ENCODE peak calls at places on chromosomes 4 and X, in six cellular contexts. G is SK-N-SH, B is right lobe of liver, M is sigmoid colon, S is esophagus squamous epithelium, Y is fibroblast of lung. F is an unnamed sample.

GRCh38 chrX:46328133-46328532 is 217.1 kb downstream of the ZNF674 start:
- DNase-seq in G (no peak), B (no peak), M (no peak), S (no peak), Y (no peak), F (no peak)

GRCh38 chr4:147639388-147639787 is 22.2 kb downstream of the TMEM184C start:
- DNase-seq in G (peak; percentile 21), B (no peak), M (no peak), S (no peak), Y (peak; percentile 35), F (no peak)

GRCh38 chr4:56468097-56468422 is 643 bp downstream of the SRP72 start:
- DNase-seq in G (peak; percentile 60), B (peak; percentile 55), M (no peak), S (no peak), Y (peak; percentile 37), F (no peak)

GRCh38 chr4:74446193-74446868 is 1.4 kb downstream of the AREG start:
- DNase-seq in G (no peak), B (no peak), M (no peak), S (no peak), Y (no peak), F (no peak)

GRCh38 chrX:41923925-41924693 is 755 bp upstream of the CASK start:
- DNase-seq in G (peak; percentile 25), B (peak; percentile 43), M (no peak), S (no peak), Y (peak; percentile 35), F (no peak)

GRCh38 chr4:70651864-70652506 is 14.3 kb downstream of the JCHAIN start:
- DNase-seq in G (peak; percentile 24), B (no peak), M (no peak), S (no peak), Y (peak; percentile 66), F (no peak)

GRCh38 chrX:153438522-153438921 is 7.3 kb downstream of the TREX2 start:
- DNase-seq in G (no peak), B (no peak), M (no peak), S (no peak), Y (no peak), F (no peak)

GRCh38 chr4:43435303-43435702 is 542.8 kb downstream of the GRXCR1 start:
- DNase-seq in G (no peak), B (no peak), M (no peak), S (no peak), Y (no peak), F (no peak)

GRCh38 chrX:133918326-133918725 is 67.1 kb downstream of the GPC3 start:
- DNase-seq in G (no peak), B (no peak), M (no peak), S (no peak), Y (no peak), F (no peak)

GRCh38 chr4:151599876-151600275 is 160.9 kb downstream of the GATB start:
- DNase-seq in G (no peak), B (no peak), M (no peak), S (no peak), Y (peak; percentile 9), F (no peak)

GRCh38 chr4:139770361-139770760 is 104.7 kb downstream of the MGST2 start:
- DNase-seq in G (no peak), B (no peak), M (no peak), S (no peak), Y (no peak), F (no peak)

GRCh38 chr4:7655549-7656243 is 221.0 kb upstream of the PSAPL1 start:
- DNase-seq in G (peak; percentile 86), B (no peak), M (no peak), S (no peak), Y (no peak), F (no peak)

GRCh38 chrX:110442631-110443030 is 84.0 kb downstream of the RTL9 start:
- DNase-seq in G (peak; percentile 61), B (no peak), M (no peak), S (no peak), Y (peak; percentile 10), F (no peak)

GRCh38 chrX:130097507-130098201 is 12.6 kb downstream of the ELF4 start:
- DNase-seq in G (peak; percentile 88), B (no peak), M (no peak), S (no peak), Y (no peak), F (peak; percentile 49)

GRCh38 chr4:139242511-139243051 is 37.4 kb downstream of the MGARP start:
- DNase-seq in G (no peak), B (no peak), M (no peak), S (no peak), Y (peak; percentile 67), F (no peak)

GRCh38 chr4:17153572-17153971 is 255.1 kb upstream of the LDB2 start:
- DNase-seq in G (no peak), B (no peak), M (no peak), S (no peak), Y (no peak), F (no peak)

GRCh38 chrX:12779534-12779933 is 11.7 kb upstream of the PRPS2 start:
- DNase-seq in G (no peak), B (no peak), M (no peak), S (no peak), Y (no peak), F (no peak)

GRCh38 chr4:3827616-3828492 is 61.7 kb downstream of the ADRA2C start:
- DNase-seq in G (peak; percentile 93), B (peak; percentile 99), M (peak; percentile 84), S (no peak), Y (peak; percentile 32), F (no peak)

GRCh38 chr4:38872620-38873019 is 5.0 kb downstream of the FAM114A1 start:
- DNase-seq in G (no peak), B (peak; percentile 87), M (no peak), S (no peak), Y (peak; percentile 85), F (no peak)

GRCh38 chr4:8675383-8675782 is 82.8 kb downstream of the CPZ start:
- DNase-seq in G (no peak), B (no peak), M (peak; percentile 55), S (no peak), Y (no peak), F (no peak)

GRCh38 chr4:56783986-56784385 is 37.5 kb downstream of the SPINK2 start:
- DNase-seq in G (no peak), B (no peak), M (no peak), S (no peak), Y (no peak), F (no peak)

DNA sequence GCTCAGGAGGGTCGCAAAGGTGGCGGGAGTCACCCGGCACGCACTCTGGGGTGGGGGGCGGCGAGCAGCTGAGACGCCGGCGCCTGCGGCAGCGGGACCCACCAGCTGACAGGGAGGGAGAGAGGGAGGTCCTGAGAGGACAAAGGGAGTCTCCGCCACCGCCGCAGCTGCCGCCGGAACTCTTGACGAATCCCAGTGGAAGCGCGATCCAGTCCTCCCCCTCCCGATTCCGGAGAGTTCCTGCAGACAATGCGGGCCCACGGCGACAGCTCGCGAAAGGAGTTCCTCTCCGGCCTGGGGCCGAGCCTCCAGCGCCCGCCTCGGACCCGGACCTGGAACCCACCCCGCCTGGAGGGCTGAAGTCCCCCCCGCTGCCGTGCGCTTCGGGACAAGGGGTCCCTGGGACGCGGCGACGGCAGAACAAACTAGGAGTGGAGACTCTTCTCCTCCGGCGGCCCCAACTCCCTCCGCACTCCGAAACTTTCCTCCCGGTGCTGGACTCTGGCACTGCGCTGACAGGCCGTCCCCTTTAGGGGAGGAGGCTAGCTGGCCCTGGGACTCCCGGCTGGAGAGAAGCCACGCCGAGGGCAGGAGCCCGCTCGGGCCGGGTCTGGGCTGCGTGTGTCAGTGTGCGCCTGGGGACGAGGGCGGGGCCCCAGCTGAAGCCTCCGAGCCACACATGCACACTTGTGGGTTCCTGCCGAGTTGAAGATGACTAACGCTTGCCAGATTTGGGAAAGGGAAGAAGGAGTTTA is at the start of gene ANTXR2:
- DNase-seq in G (peak; percentile 86), B (peak; percentile 96), M (peak; percentile 96), S (peak; percentile 33), Y (peak; percentile 97), F (peak; percentile 64)
- H3K4me1 ChIP-seq in G (peaks cover 19% of the 10 kb centered on the region), B (peaks cover 17% of the 10 kb centered on the region), M (no peaks in the 10 kb centered on the region), S (peaks cover 11% of the 10 kb centered on the region), Y (peaks cover 5% of the 10 kb centered on the region), F (peaks cover 19% of the 10 kb centered on the region)

GRCh38 chr4:103075894-103076776 is at the start of gene SLC9B2:
- DNase-seq in G (peak; percentile 80), B (peak; percentile 79), M (peak; percentile 86), S (no peak), Y (peak; percentile 70), F (peak; percentile 38)

GRCh38 chr4:103074039-103074438 is 2.5 kb downstream of the SLC9B2 start:
- DNase-seq in G (no peak), B (no peak), M (no peak), S (no peak), Y (no peak), F (no peak)

GRCh38 chr4:103075435-103075893 is 1.1 kb downstream of the SLC9B2 start:
- DNase-seq in G (peak; percentile 26), B (peak; percentile 78), M (no peak), S (no peak), Y (peak; percentile 45), F (no peak)

GRCh38 chr4:103076777-103077347 is 301 bp upstream of the SLC9B2 start:
- DNase-seq in G (peak; percentile 28), B (no peak), M (no peak), S (no peak), Y (no peak), F (no peak)

GRCh38 chr4:103074598-103075434 is 1.7 kb downstream of the SLC9B2 start:
- DNase-seq in G (no peak), B (no peak), M (no peak), S (no peak), Y (peak; percentile 37), F (no peak)
- H3K4me3 ChIP-seq in G (peak overlapping the region; percentile 86), B (peak overlapping the region; percentile 24), M (no peak overlapping the region), S (peak overlapping the region; percentile 91), Y (no peak overlapping the region), F (no peak overlapping the region)

GRCh38 chrX:154731203-154731602 is 19.7 kb downstream of the GAB3 start:
- DNase-seq in G (no peak), B (no peak), M (no peak), S (no peak), Y (no peak), F (no peak)

GRCh38 chrX:154727418-154728323 is 23.2 kb downstream of the GAB3 start:
- DNase-seq in G (no peak), B (peak; percentile 63), M (peak; percentile 88), S (no peak), Y (peak; percentile 60), F (no peak)

GRCh38 chrX:154728791-154729190 is 22.1 kb downstream of the GAB3 start:
- DNase-seq in G (no peak), B (no peak), M (no peak), S (no peak), Y (no peak), F (no peak)

GRCh38 chrX:154730271-154730883 is 20.5 kb downstream of the GAB3 start:
- DNase-seq in G (no peak), B (peak; percentile 88), M (no peak), S (no peak), Y (peak; percentile 88), F (no peak)

GRCh38 chrX:154729439-154729838 is 21.4 kb downstream of the GAB3 start:
- DNase-seq in G (no peak), B (no peak), M (no peak), S (no peak), Y (no peak), F (no peak)
- H3K4me1 ChIP-seq in G (peaks cover 11% of the 10 kb centered on the region), B (peaks cover 16% of the 10 kb centered on the region), M (no peaks in the 10 kb centered on the region), S (peaks cover 7% of the 10 kb centered on the region), Y (peaks cover 27% of the 10 kb centered on the region), F (peaks cover 20% of the 10 kb centered on the region)

DNA sequence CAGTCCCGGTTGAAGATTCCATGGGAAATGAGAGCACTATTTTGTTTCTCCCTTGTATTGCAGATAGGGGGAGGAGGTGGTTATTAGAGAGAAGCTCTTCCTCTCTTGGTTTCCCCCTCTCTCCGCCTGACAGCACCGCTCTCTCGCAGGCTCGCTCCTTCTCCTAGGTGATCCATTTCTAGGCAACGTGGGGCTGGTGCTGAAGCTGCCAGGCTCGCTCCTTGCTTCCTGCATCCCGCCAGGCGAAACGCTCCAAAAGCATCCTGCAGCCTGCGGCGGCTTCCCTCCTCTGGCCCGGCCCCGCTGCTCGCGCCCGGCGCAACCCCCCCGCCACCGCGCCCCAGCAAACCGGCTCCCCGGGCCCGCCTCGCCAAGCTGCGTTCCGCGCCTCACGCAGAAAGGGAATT is at the start of gene GRID2:
- DNase-seq in G (peak; percentile 73), B (no peak), M (no peak), S (no peak), Y (peak; percentile 48), F (no peak)
- H3K4me3 ChIP-seq in G (peak within 1 kb of the TSS; percentile 49), B (no peak within 1 kb of the TSS), M (peak within 1 kb of the TSS; percentile 39), S (peak within 1 kb of the TSS; percentile 61), Y (peak within 1 kb of the TSS; percentile 1), F (no peak within 1 kb of the TSS)

F was measured in effector memory CD4-positive, alpha-beta T cell.